ENCODE peak calls at places on chromosomes 1 and 21, in seven cellular contexts. One of them, this sample, is unnamed.

GRCh38 chr1:207619833-207620572 is 24.9 kb upstream of the CR1L start:
- DNase-seq in HFF-Myc: peak; percentile 42
- DNase-seq in foreskin fibroblast: peak; percentile 69
- DNase-seq in ovary: no peak
- DNase-seq in kidney: no peak
- DNase-seq in A549: peak; percentile 28
- DNase-seq in fibroblast of lung: peak; percentile 31
- DNase-seq in this sample: no peak

GRCh38 chr21:41783476-41784150 is 16.8 kb upstream of the RIPK4 start:
- DNase-seq in HFF-Myc: peak; percentile 68
- DNase-seq in foreskin fibroblast: peak; percentile 55
- DNase-seq in ovary: no peak
- DNase-seq in kidney: no peak
- DNase-seq in A549: no peak
- DNase-seq in fibroblast of lung: peak; percentile 54
- DNase-seq in this sample: no peak

GRCh38 chr1:162206749-162207635 is 137.5 kb downstream of the NOS1AP start:
- DNase-seq in HFF-Myc: no peak
- DNase-seq in foreskin fibroblast: peak; percentile 22
- DNase-seq in ovary: no peak
- DNase-seq in kidney: peak; percentile 76
- DNase-seq in A549: no peak
- DNase-seq in fibroblast of lung: no peak
- DNase-seq in this sample: no peak

GRCh38 chr1:5620997-5621396 is 371.2 kb downstream of the NPHP4 start:
- DNase-seq in HFF-Myc: no peak
- DNase-seq in foreskin fibroblast: no peak
- DNase-seq in ovary: no peak
- DNase-seq in kidney: no peak
- DNase-seq in A549: peak; percentile 25
- DNase-seq in fibroblast of lung: no peak
- DNase-seq in this sample: no peak

GRCh38 chr1:48931571-48932251 is 155.0 kb upstream of the BEND5 start:
- DNase-seq in HFF-Myc: no peak
- DNase-seq in foreskin fibroblast: peak; percentile 15
- DNase-seq in ovary: no peak
- DNase-seq in kidney: no peak
- DNase-seq in A549: no peak
- DNase-seq in fibroblast of lung: peak; percentile 83
- DNase-seq in this sample: no peak

GRCh38 chr1:9362488-9362887 is 69.8 kb downstream of the SPSB1 start:
- DNase-seq in HFF-Myc: no peak
- DNase-seq in foreskin fibroblast: no peak
- DNase-seq in ovary: no peak
- DNase-seq in kidney: no peak
- DNase-seq in A549: no peak
- DNase-seq in fibroblast of lung: no peak
- DNase-seq in this sample: no peak

GRCh38 chr1:119773711-119774241 is 5.1 kb upstream of the HMGCS2 start:
- DNase-seq in HFF-Myc: no peak
- DNase-seq in foreskin fibroblast: peak; percentile 82
- DNase-seq in ovary: no peak
- DNase-seq in kidney: no peak
- DNase-seq in A549: no peak
- DNase-seq in fibroblast of lung: peak; percentile 34
- DNase-seq in this sample: peak; percentile 36

GRCh38 chr1:71658295-71658694 is 577.5 kb upstream of the ZRANB2 start:
- DNase-seq in HFF-Myc: no peak
- DNase-seq in foreskin fibroblast: peak; percentile 9
- DNase-seq in ovary: no peak
- DNase-seq in kidney: no peak
- DNase-seq in A549: no peak
- DNase-seq in fibroblast of lung: peak; percentile 34
- DNase-seq in this sample: no peak

GRCh38 chr1:99326215-99326949 is 62.1 kb downstream of the PLPPR4 start:
- DNase-seq in HFF-Myc: no peak
- DNase-seq in foreskin fibroblast: no peak
- DNase-seq in ovary: no peak
- DNase-seq in kidney: no peak
- DNase-seq in A549: no peak
- DNase-seq in fibroblast of lung: no peak
- DNase-seq in this sample: no peak

GRCh38 chr1:226677121-226678020 is 61.7 kb downstream of the ITPKB start:
- DNase-seq in HFF-Myc: no peak
- DNase-seq in foreskin fibroblast: peak; percentile 90
- DNase-seq in ovary: peak; percentile 83
- DNase-seq in kidney: no peak
- DNase-seq in A549: peak; percentile 29
- DNase-seq in fibroblast of lung: peak; percentile 84
- DNase-seq in this sample: peak; percentile 69

GRCh38 chr1:230283678-230284077 is 142.5 kb downstream of the PGBD5 start:
- DNase-seq in HFF-Myc: no peak
- DNase-seq in foreskin fibroblast: no peak
- DNase-seq in ovary: no peak
- DNase-seq in kidney: no peak
- DNase-seq in A549: no peak
- DNase-seq in fibroblast of lung: no peak
- DNase-seq in this sample: no peak

GRCh38 chr1:58331156-58331555 is 215.4 kb downstream of the OMA1 start:
- DNase-seq in HFF-Myc: no peak
- DNase-seq in foreskin fibroblast: no peak
- DNase-seq in ovary: no peak
- DNase-seq in kidney: no peak
- DNase-seq in A549: no peak
- DNase-seq in fibroblast of lung: peak; percentile 41
- DNase-seq in this sample: peak; percentile 26

GRCh38 chr1:13892671-13893325 is 192.8 kb downstream of the PRDM2 start:
- DNase-seq in HFF-Myc: no peak
- DNase-seq in foreskin fibroblast: peak; percentile 56
- DNase-seq in ovary: peak; percentile 65
- DNase-seq in kidney: peak; percentile 76
- DNase-seq in A549: no peak
- DNase-seq in fibroblast of lung: no peak
- DNase-seq in this sample: no peak

GRCh38 chr21:45357436-45358260 is 47.3 kb upstream of the COL18A1 start:
- DNase-seq in HFF-Myc: no peak
- DNase-seq in foreskin fibroblast: peak; percentile 76
- DNase-seq in ovary: peak; percentile 83
- DNase-seq in kidney: peak; percentile 85
- DNase-seq in A549: no peak
- DNase-seq in fibroblast of lung: no peak
- DNase-seq in this sample: no peak

GRCh38 chr1:234771642-234772344 is 161.8 kb upstream of the IRF2BP2 start:
- DNase-seq in HFF-Myc: no peak
- DNase-seq in foreskin fibroblast: no peak
- DNase-seq in ovary: no peak
- DNase-seq in kidney: no peak
- DNase-seq in A549: no peak
- DNase-seq in fibroblast of lung: peak; percentile 36
- DNase-seq in this sample: no peak

GRCh38 chr1:222973561-222973960 is 158.7 kb downstream of the DISP1 start:
- DNase-seq in HFF-Myc: no peak
- DNase-seq in foreskin fibroblast: peak; percentile 56
- DNase-seq in ovary: no peak
- DNase-seq in kidney: no peak
- DNase-seq in A549: no peak
- DNase-seq in fibroblast of lung: no peak
- DNase-seq in this sample: no peak

GRCh38 chr1:230303822-230304221 is 122.3 kb downstream of the PGBD5 start:
- DNase-seq in HFF-Myc: no peak
- DNase-seq in foreskin fibroblast: peak; percentile 76
- DNase-seq in ovary: no peak
- DNase-seq in kidney: peak; percentile 5
- DNase-seq in A549: no peak
- DNase-seq in fibroblast of lung: peak; percentile 62
- DNase-seq in this sample: no peak

DNA sequence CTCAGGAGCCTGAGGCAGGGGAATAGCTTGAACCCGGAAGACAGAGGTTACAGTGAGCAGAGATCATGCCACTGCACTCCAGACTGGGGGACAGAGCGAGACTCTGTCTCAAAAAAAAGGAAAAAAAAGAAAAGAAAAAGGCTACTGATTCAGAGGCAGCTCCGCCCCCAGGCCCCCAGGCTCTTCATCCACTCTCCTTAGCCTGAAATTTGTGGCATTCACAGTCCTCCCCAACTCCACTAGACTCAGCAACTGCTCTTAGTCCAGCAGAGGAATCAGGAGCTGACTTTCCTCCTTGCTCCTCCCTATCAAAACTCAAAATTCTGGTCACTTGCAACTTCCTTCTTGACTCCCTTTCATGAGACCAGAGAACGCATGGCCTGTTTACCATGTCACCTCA is 27.0 kb downstream of the PCAT6 start:
- DNase-seq in HFF-Myc: no peak
- DNase-seq in foreskin fibroblast: no peak
- DNase-seq in ovary: no peak
- DNase-seq in kidney: no peak
- DNase-seq in A549: no peak
- DNase-seq in fibroblast of lung: no peak
- DNase-seq in this sample: no peak
- TF ChIP-seq CTCF in HFF-Myc: no peak
- TF ChIP-seq CTCF in foreskin fibroblast: no peak
- TF ChIP-seq CTCF in ovary: no peak
- TF ChIP-seq CTCF in kidney: no peak
- TF ChIP-seq CTCF in A549: no peak
- TF ChIP-seq CTCF in fibroblast of lung: no peak
- TF ChIP-seq CTCF in this sample: no peak

GRCh38 chr1:193368302-193368701 is 181.9 kb upstream of the B3GALT2 start:
- DNase-seq in HFF-Myc: no peak
- DNase-seq in foreskin fibroblast: no peak
- DNase-seq in ovary: no peak
- DNase-seq in kidney: no peak
- DNase-seq in A549: no peak
- DNase-seq in fibroblast of lung: peak; percentile 18
- DNase-seq in this sample: no peak
- H3K4me3 ChIP-seq in HFF-Myc: no peak overlapping the region
- H3K4me3 ChIP-seq in foreskin fibroblast: no peak overlapping the region
- H3K4me3 ChIP-seq in ovary: no peak overlapping the region
- H3K4me3 ChIP-seq in kidney: no peak overlapping the region
- H3K4me3 ChIP-seq in A549: no peak overlapping the region
- H3K4me3 ChIP-seq in fibroblast of lung: no peak overlapping the region
- H3K4me3 ChIP-seq in this sample: no peak overlapping the region

GRCh38 chr1:212920895-212921294 is 29.4 kb upstream of the VASH2 start:
- DNase-seq in HFF-Myc: no peak
- DNase-seq in foreskin fibroblast: no peak
- DNase-seq in ovary: no peak
- DNase-seq in kidney: no peak
- DNase-seq in A549: no peak
- DNase-seq in fibroblast of lung: no peak
- DNase-seq in this sample: no peak
- TF ChIP-seq CTCF in HFF-Myc: peak; percentile 25
- TF ChIP-seq CTCF in foreskin fibroblast: no peak
- TF ChIP-seq CTCF in ovary: no peak
- TF ChIP-seq CTCF in kidney: peak; percentile 45
- TF ChIP-seq CTCF in A549: peak; percentile 19
- TF ChIP-seq CTCF in fibroblast of lung: peak; percentile 31
- TF ChIP-seq CTCF in this sample: no peak

GRCh38 chr1:45014403-45015028 is 2.5 kb downstream of the UROD start:
- DNase-seq in HFF-Myc: peak; percentile 77
- DNase-seq in foreskin fibroblast: peak; percentile 92
- DNase-seq in ovary: peak; percentile 87
- DNase-seq in kidney: peak; percentile 84
- DNase-seq in A549: peak; percentile 68
- DNase-seq in fibroblast of lung: peak; percentile 72
- DNase-seq in this sample: peak; percentile 50
- H3K4me3 ChIP-seq in HFF-Myc: no peak overlapping the region
- H3K4me3 ChIP-seq in foreskin fibroblast: no peak overlapping the region
- H3K4me3 ChIP-seq in ovary: no peak overlapping the region
- H3K4me3 ChIP-seq in kidney: no peak overlapping the region
- H3K4me3 ChIP-seq in A549: no peak overlapping the region
- H3K4me3 ChIP-seq in fibroblast of lung: peak overlapping the region; percentile 19
- H3K4me3 ChIP-seq in this sample: peak overlapping the region; percentile 25

GRCh38 chr1:64663654-64664053 is 81.2 kb upstream of the RAVER2 start:
- DNase-seq in HFF-Myc: no peak
- DNase-seq in foreskin fibroblast: peak; percentile 10
- DNase-seq in ovary: no peak
- DNase-seq in kidney: no peak
- DNase-seq in A549: peak; percentile 20
- DNase-seq in fibroblast of lung: peak; percentile 11
- DNase-seq in this sample: no peak
- TF ChIP-seq CTCF in HFF-Myc: peak; percentile 43
- TF ChIP-seq CTCF in foreskin fibroblast: peak; percentile 19
- TF ChIP-seq CTCF in ovary: no peak
- TF ChIP-seq CTCF in kidney: no peak
- TF ChIP-seq CTCF in A549: no peak
- TF ChIP-seq CTCF in fibroblast of lung: peak; percentile 24
- TF ChIP-seq CTCF in this sample: peak; percentile 29

GRCh38 chr1:15103211-15103610 is 50.3 kb upstream of the TMEM51 start:
- DNase-seq in HFF-Myc: no peak
- DNase-seq in foreskin fibroblast: no peak
- DNase-seq in ovary: peak; percentile 29
- DNase-seq in kidney: no peak
- DNase-seq in A549: no peak
- DNase-seq in fibroblast of lung: no peak
- DNase-seq in this sample: no peak

GRCh38 chr1:15103906-15104305 is 49.6 kb upstream of the TMEM51 start:
- DNase-seq in HFF-Myc: no peak
- DNase-seq in foreskin fibroblast: no peak
- DNase-seq in ovary: peak; percentile 30
- DNase-seq in kidney: no peak
- DNase-seq in A549: no peak
- DNase-seq in fibroblast of lung: no peak
- DNase-seq in this sample: no peak

GRCh38 chr1:15102646-15103045 is 50.9 kb upstream of the TMEM51 start:
- DNase-seq in HFF-Myc: no peak
- DNase-seq in foreskin fibroblast: no peak
- DNase-seq in ovary: peak; percentile 27
- DNase-seq in kidney: no peak
- DNase-seq in A549: no peak
- DNase-seq in fibroblast of lung: no peak
- DNase-seq in this sample: no peak

GRCh38 chr1:15106608-15107007 is 46.9 kb upstream of the TMEM51 start:
- DNase-seq in HFF-Myc: no peak
- DNase-seq in foreskin fibroblast: no peak
- DNase-seq in ovary: no peak
- DNase-seq in kidney: no peak
- DNase-seq in A549: no peak
- DNase-seq in fibroblast of lung: no peak
- DNase-seq in this sample: no peak

GRCh38 chr1:15104768-15105167 is 48.8 kb upstream of the TMEM51 start:
- DNase-seq in HFF-Myc: no peak
- DNase-seq in foreskin fibroblast: no peak
- DNase-seq in ovary: no peak
- DNase-seq in kidney: no peak
- DNase-seq in A549: no peak
- DNase-seq in fibroblast of lung: no peak
- DNase-seq in this sample: no peak
- H3K4me3 ChIP-seq in HFF-Myc: no peak overlapping the region
- H3K4me3 ChIP-seq in foreskin fibroblast: no peak overlapping the region
- H3K4me3 ChIP-seq in ovary: no peak overlapping the region
- H3K4me3 ChIP-seq in kidney: no peak overlapping the region
- H3K4me3 ChIP-seq in A549: no peak overlapping the region
- H3K4me3 ChIP-seq in fibroblast of lung: no peak overlapping the region
- H3K4me3 ChIP-seq in this sample: no peak overlapping the region